ENCODE peak calls at places on chromosome 12, in seven cellular contexts. H is BE2C, F is GM12865, G is skeletal muscle cell, Q is dorsolateral prefrontal cortex, P is pancreas, M is cardiac muscle cell. U is an unnamed sample.
A peak's percentile ranks its signal among the peaks of the same experiment; 100 is the strongest.

GRCh38 chr12:93032748-93033147 is 103.7 kb upstream of the EEA1 start:
- DNase-seq in G (peak; percentile 27), Q (no peak), F (no peak), M (peak; percentile 6), H (no peak), P (no peak), U (no peak)

GRCh38 chr12:127133675-127134335 is 1133.2 kb upstream of the TMEM132C start:
- DNase-seq in H (no peak), M (no peak), Q (no peak), G (no peak), P (no peak), F (no peak), U (no peak)

GRCh38 chr12:4283512-4284255 is 10.1 kb downstream of the CCND2 start:
- DNase-seq in H (no peak), G (no peak), Q (no peak), M (no peak), F (no peak), P (no peak), U (no peak)

GRCh38 chr12:130715996-130716917 is at the start of gene RIMBP2:
- DNase-seq in M (peak; percentile 9), H (peak; percentile 90), P (no peak), F (peak; percentile 9), G (peak; percentile 44), Q (peak; percentile 68), U (no peak)

GRCh38 chr12:15629761-15630160 is 159.4 kb downstream of the EPS8 start:
- DNase-seq in Q (no peak), P (no peak), M (peak; percentile 60), F (no peak), G (peak; percentile 60), H (no peak), U (peak; percentile 78)

GRCh38 chr12:47415054-47415453 is 290.8 kb downstream of the RPAP3 start:
- DNase-seq in H (no peak), M (no peak), G (no peak), Q (no peak), F (no peak), P (no peak), U (no peak)

GRCh38 chr12:81627336-81628189 is 131.6 kb downstream of the PPFIA2 start:
- DNase-seq in G (peak; percentile 3), Q (no peak), H (peak; percentile 14), F (peak; percentile 19), P (no peak), M (peak; percentile 70), U (no peak)

GRCh38 chr12:58967551-58967950 is 47.2 kb upstream of the LRIG3 start:
- DNase-seq in F (no peak), H (no peak), Q (no peak), M (peak; percentile 25), P (no peak), G (peak; percentile 67), U (no peak)

GRCh38 chr12:95918194-95918993 is 24.0 kb downstream of the CCDC38 start:
- DNase-seq in F (peak; percentile 63), Q (no peak), P (peak; percentile 26), G (peak; percentile 13), M (peak; percentile 65), H (peak; percentile 48), U (no peak)

GRCh38 chr12:452667-453210 is 7.0 kb upstream of the B4GALNT3 start:
- DNase-seq in F (peak; percentile 65), H (peak; percentile 40), M (no peak), G (no peak), Q (no peak), P (no peak), U (no peak)

GRCh38 chr12:57630891-57631433 is 2.0 kb downstream of the B4GALNT1 start:
- DNase-seq in H (no peak), G (no peak), Q (no peak), P (no peak), F (no peak), M (no peak), U (no peak)

DNA sequence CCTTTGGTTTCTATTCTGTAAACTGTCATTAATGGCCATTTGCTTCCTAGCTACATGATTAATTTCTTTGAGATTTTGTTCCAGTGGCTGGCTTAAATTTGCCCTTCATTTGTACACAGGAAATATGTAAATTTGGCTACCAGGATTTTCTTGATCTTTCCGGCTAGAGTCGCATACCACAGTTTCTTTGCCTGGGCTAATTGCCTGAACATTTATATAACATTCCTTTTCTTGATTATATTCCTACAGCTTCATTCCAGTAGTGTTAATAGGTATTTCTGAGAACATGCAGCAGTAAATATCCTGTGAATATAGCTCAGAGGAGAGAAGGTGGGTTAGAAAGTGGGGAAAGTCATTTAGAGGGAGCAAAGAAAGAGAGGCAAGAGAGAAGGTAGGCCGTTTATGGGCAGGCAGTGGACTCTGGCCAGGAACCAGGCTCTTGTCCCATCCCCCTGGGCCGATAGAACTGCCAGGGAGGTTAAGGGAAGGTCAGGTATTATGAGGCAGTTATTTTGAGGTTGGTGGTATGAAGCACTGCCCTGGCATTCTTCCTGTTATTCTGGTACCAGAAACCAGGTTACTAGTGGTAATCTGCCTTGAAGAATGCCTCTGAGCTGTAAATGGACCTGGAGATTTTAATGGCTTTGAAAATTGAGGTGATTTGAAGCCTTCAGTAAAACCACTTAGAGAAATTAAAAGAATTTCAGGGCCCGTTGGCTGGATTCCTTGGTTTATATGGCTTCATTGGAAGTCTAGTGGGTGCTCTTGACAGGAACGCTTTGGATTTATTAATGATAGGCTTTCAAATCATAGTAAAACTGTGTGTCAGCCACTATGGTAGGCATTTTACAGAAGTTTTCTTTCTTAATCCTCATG is 4.4 kb downstream of the RNF10 start:
- DNase-seq in H (no peak), Q (no peak), G (no peak), M (peak; percentile 66), P (peak; percentile 64), F (peak; percentile 49), U (no peak)
- H3K4me3 ChIP-seq in H (no peak overlapping the region), Q (peak overlapping the region; percentile 99), G (no peak overlapping the region), M (peak overlapping the region; percentile 13), P (no peak overlapping the region), F (peak overlapping the region; percentile 53), U (no peak overlapping the region)

GRCh38 chr12:69332815-69333358 is 15.3 kb upstream of the LYZ start:
- DNase-seq in G (no peak), P (peak; percentile 60), Q (no peak), F (no peak), M (no peak), H (no peak), U (no peak)

GRCh38 chr12:69331482-69331845 is 16.7 kb upstream of the LYZ start:
- DNase-seq in M (no peak), F (no peak), Q (no peak), G (no peak), P (peak; percentile 32), H (no peak), U (no peak)

GRCh38 chr12:69331846-69332684 is 16.1 kb upstream of the LYZ start:
- DNase-seq in P (peak; percentile 30), M (no peak), H (no peak), Q (no peak), F (no peak), G (no peak), U (no peak)

GRCh38 chr12:69329669-69330428 is 18.3 kb upstream of the LYZ start:
- DNase-seq in P (no peak), F (peak; percentile 18), H (no peak), Q (no peak), M (no peak), G (no peak), U (no peak)

GRCh38 chr12:69330475-69331473 is 17.4 kb upstream of the LYZ start:
- DNase-seq in Q (no peak), H (peak; percentile 8), P (peak; percentile 77), G (no peak), M (no peak), F (peak; percentile 66), U (no peak)
- H3K4me3 ChIP-seq in Q (peak overlapping the region; percentile 64), H (peak overlapping the region; percentile 18), P (peak overlapping the region; percentile 29), G (peak overlapping the region; percentile 35), M (peak overlapping the region; percentile 26), F (peak overlapping the region; percentile 53), U (peak overlapping the region; percentile 32)

DNA sequence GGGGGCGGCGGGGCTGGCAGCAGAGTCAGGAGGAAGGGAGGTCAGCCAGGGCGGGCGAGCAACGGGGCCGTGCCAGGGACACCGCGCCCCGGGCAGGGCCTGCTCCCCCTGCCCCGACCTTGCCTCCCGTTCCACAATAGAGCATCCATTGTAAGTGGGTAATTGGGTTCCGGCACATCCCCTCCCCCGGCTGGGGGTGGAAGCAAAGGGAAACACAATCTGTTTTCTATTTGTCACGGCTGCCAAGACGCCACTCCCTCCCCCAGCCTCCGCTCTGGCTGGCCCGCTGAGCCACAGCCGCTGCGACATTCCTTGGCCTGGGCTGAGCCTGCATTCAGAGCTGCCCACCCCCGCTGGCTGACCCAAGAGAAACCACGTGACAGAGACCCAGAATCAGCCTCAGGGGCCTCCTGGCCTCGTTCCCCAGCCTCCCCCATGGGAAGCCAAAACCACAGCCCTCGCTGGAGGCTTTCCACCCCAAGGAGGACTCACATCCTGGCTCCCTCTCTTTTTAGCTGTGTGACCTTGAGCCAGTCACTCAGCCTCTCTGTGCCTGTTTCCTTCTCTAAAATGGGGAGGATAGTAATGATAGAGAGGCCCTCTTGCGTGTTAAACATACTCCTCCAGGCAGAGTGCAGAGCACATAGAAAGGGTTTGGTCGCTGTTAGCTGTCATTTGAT is 117.6 kb downstream of the SCARB1 start:
- DNase-seq in M (peak; percentile 98), G (peak; percentile 78), F (no peak), H (peak; percentile 94), P (peak; percentile 85), Q (peak; percentile 97), U (no peak)
- H3K4me3 ChIP-seq in M (no peak overlapping the region), G (no peak overlapping the region), F (no peak overlapping the region), H (peak overlapping the region; percentile 28), P (no peak overlapping the region), Q (peak overlapping the region; percentile 34), U (no peak overlapping the region)

GRCh38 chr12:110888256-110888991 is 32.0 kb downstream of the MYL2 start:
- DNase-seq in M (no peak), H (no peak), F (no peak), G (no peak), Q (no peak), P (no peak), U (no peak)
- H3K4me3 ChIP-seq in M (no peak overlapping the region), H (no peak overlapping the region), F (no peak overlapping the region), G (no peak overlapping the region), Q (peak overlapping the region; percentile 68), P (no peak overlapping the region), U (no peak overlapping the region)

GRCh38 chr12:107091381-107091780 is 2.0 kb downstream of the CRY1 start:
- DNase-seq in M (peak; percentile 86), P (no peak), Q (no peak), H (no peak), G (no peak), F (no peak), U (no peak)
- H3K4me3 ChIP-seq in M (peak overlapping the region; percentile 84), P (no peak overlapping the region), Q (peak overlapping the region; percentile 99), H (peak overlapping the region; percentile 90), G (peak overlapping the region; percentile 91), F (no peak overlapping the region), U (no peak overlapping the region)

DNA sequence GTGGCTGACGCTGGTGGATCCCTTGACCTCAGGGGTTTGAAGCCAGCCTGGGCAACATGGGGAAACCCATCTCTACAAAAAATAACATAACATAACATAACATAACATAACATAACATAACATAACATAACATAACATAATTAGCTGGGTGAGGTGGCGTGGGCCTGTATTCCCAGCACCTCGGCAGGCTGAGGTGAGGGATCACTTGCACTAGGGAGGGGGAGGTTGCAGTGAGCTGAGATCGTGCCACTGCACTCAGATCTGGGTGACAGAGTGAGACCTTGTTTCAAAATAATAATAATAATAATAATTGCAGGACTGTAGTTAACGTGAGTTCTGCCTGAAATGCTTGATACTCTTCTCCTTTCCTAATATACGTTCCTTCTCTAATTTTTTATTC is 1.3 kb downstream of the MAGOHB start:
- DNase-seq in P (no peak), G (no peak), F (no peak), M (no peak), H (no peak), Q (no peak), U (no peak)
- H3K4me3 ChIP-seq in P (no peak overlapping the region), G (peak overlapping the region; percentile 89), F (peak overlapping the region; percentile 84), M (peak overlapping the region; percentile 74), H (peak overlapping the region; percentile 91), Q (peak overlapping the region; percentile 91), U (peak overlapping the region; percentile 90)

GRCh38 chr12:22255097-22255496 is 79.4 kb downstream of the ST8SIA1 start:
- DNase-seq in F (no peak), M (no peak), G (no peak), H (no peak), Q (no peak), P (no peak), U (no peak)
- H3K4me3 ChIP-seq in F (no peak overlapping the region), M (no peak overlapping the region), G (no peak overlapping the region), H (no peak overlapping the region), Q (peak overlapping the region; percentile 50), P (no peak overlapping the region), U (no peak overlapping the region)

U was measured in AG04449.